ENCODE peak calls at places on chromosomes 12 and 14, in six cellular contexts. R, J, M, W, U and S are unnamed samples.

GRCh38 chr12:77102691-77103090 is 37.3 kb upstream of the E2F7 start:
- DNase-seq in U (no peak), M (no peak), R (no peak), W (no peak), J (no peak), S (peak; percentile 59)

GRCh38 chr14:91755560-91755959 is 23.7 kb upstream of the CATSPERB start:
- DNase-seq in R (peak; percentile 32), M (no peak), W (no peak), J (no peak), U (no peak), S (peak; percentile 63)

GRCh38 chr14:69547701-69548348 is 26.8 kb downstream of the CCDC177 start:
- DNase-seq in W (peak; percentile 24), U (no peak), R (no peak), J (peak; percentile 94), M (no peak), S (peak; percentile 21)

GRCh38 chr12:131620520-131620919 is 90.4 kb upstream of the SFSWAP start:
- DNase-seq in J (peak; percentile 74), M (no peak), W (no peak), R (no peak), U (no peak), S (no peak)

GRCh38 chr14:89407856-89408255 is 9.2 kb downstream of the FOXN3 start:
- DNase-seq in M (no peak), U (no peak), W (no peak), R (no peak), J (no peak), S (no peak)

GRCh38 chr12:81128930-81129554 is 51.2 kb downstream of the ACSS3 start:
- DNase-seq in M (peak; percentile 72), J (peak; percentile 80), U (no peak), W (no peak), R (peak; percentile 23), S (peak; percentile 60)

GRCh38 chr12:124504273-124505000 is 63.0 kb downstream of the NCOR2 start:
- DNase-seq in W (no peak), J (peak; percentile 86), U (no peak), M (no peak), R (no peak), S (no peak)

GRCh38 chr12:132659146-132659545 is 28.0 kb downstream of the POLE start:
- DNase-seq in R (no peak), J (no peak), M (no peak), U (no peak), W (no peak), S (no peak)

GRCh38 chr12:81077686-81078441 is at the start of gene ACSS3:
- DNase-seq in U (peak; percentile 26), R (peak; percentile 21), M (no peak), J (peak; percentile 98), W (no peak), S (peak; percentile 40)

GRCh38 chr12:89161553-89161952 is 190.7 kb downstream of the DUSP6 start:
- DNase-seq in U (no peak), R (no peak), W (no peak), M (no peak), J (no peak), S (no peak)